ENCODE peak calls at places on chromosomes 16 and 17, in five cellular contexts. N is activated T-helper 9 cell treated with anti-CD3 and anti-CD28 coated beads, Interleukin-2, amount 50 U/mL, for 16 hours; R is T follicular helper cell; T is ACHN; J is DMS153. A is an unnamed sample.

GRCh38 chr17:56110463-56111138 is 42.7 kb upstream of the ANKFN1 start:
- DNase-seq in N (no peak), R (no peak), T (no peak), J (no peak), A (no peak)

GRCh38 chr17:15954222-15954621 is 9.3 kb downstream of the ADORA2B start:
- DNase-seq in N (no peak), R (no peak), T (peak; percentile 95), J (no peak), A (no peak)

GRCh38 chr17:44146375-44147346 is 4.9 kb downstream of the HROB start:
- DNase-seq in N (no peak), R (no peak), T (no peak), J (no peak), A (no peak)

GRCh38 chr16:47358816-47359215 is 102.0 kb downstream of the ITFG1 start:
- DNase-seq in N (no peak), R (no peak), T (peak; percentile 84), J (no peak), A (no peak)

GRCh38 chr16:87149051-87149450 is 168.1 kb downstream of the C16orf95 start:
- DNase-seq in N (no peak), R (no peak), T (no peak), J (no peak), A (no peak)

GRCh38 chr17:29931253-29931932 is 1.4 kb upstream of the SSH2 start:
- DNase-seq in N (peak; percentile 48), R (peak; percentile 60), T (peak; percentile 82), J (peak; percentile 90), A (peak; percentile 34)

GRCh38 chr17:74928786-74929185 is 4.7 kb downstream of the OTOP2 start:
- DNase-seq in N (no peak), R (no peak), T (no peak), J (no peak), A (no peak)

GRCh38 chr16:17776888-17777287 is 306.1 kb upstream of the XYLT1 start:
- DNase-seq in N (no peak), R (no peak), T (no peak), J (no peak), A (no peak)

GRCh38 chr16:14196011-14196410 is 124.9 kb downstream of the MRTFB start:
- DNase-seq in N (no peak), R (no peak), T (no peak), J (no peak), A (no peak)

GRCh38 chr17:81976332-81977210 is 858 bp upstream of the ASPSCR1 start:
- DNase-seq in N (no peak), R (no peak), T (peak; percentile 30), J (peak; percentile 51), A (no peak)

GRCh38 chr17:7262192-7263070 is at the start of gene CLDN7:
- DNase-seq in N (no peak), R (no peak), T (no peak), J (peak; percentile 81), A (no peak)

GRCh38 chr16:12231666-12232065 is 255.1 kb downstream of the SNX29 start:
- DNase-seq in N (no peak), R (no peak), T (no peak), J (no peak), A (no peak)

GRCh38 chr17:80113033-80113484 is 11.7 kb downstream of the GAA start:
- DNase-seq in N (no peak), R (no peak), T (no peak), J (no peak), A (no peak)

GRCh38 chr17:31190351-31190750 is 95.6 kb downstream of the NF1 start:
- DNase-seq in N (no peak), R (no peak), T (no peak), J (no peak), A (no peak)

GRCh38 chr17:34556384-34556783 is 23.0 kb upstream of the TMEM132E start:
- DNase-seq in N (no peak), R (no peak), T (peak; percentile 33), J (no peak), A (no peak)

GRCh38 chr17:69117855-69118758 is 23.6 kb downstream of the ABCA6 start:
- DNase-seq in N (no peak), R (no peak), T (no peak), J (no peak), A (no peak)

GRCh38 chr16:29141586-29142324 is 156.9 kb downstream of the LAT start:
- DNase-seq in N (no peak), R (no peak), T (no peak), J (no peak), A (no peak)

GRCh38 chr17:76529643-76530488 is 7.6 kb downstream of the CYGB start:
- DNase-seq in N (no peak), R (no peak), T (no peak), J (no peak), A (peak; percentile 75)

GRCh38 chr17:29005562-29005887 is 308 bp downstream of the SEZ6 start:
- DNase-seq in N (no peak), R (no peak), T (no peak), J (no peak), A (no peak)

GRCh38 chr17:79338589-79338988 is 264.0 kb downstream of the ENGASE start:
- DNase-seq in N (no peak), R (no peak), T (peak; percentile 44), J (no peak), A (no peak)

GRCh38 chr17:59367657-59368045 is 36.2 kb downstream of the YPEL2 start:
- DNase-seq in N (no peak), R (no peak), T (no peak), J (no peak), A (no peak)

GRCh38 chr16:72474511-72475123 is 302.7 kb upstream of the PMFBP1 start:
- DNase-seq in N (no peak), R (no peak), T (peak; percentile 97), J (no peak), A (peak; percentile 74)

GRCh38 chr16:81623365-81624102 is 155.6 kb upstream of the PLCG2 start:
- DNase-seq in N (peak; percentile 26), R (peak; percentile 33), T (peak; percentile 67), J (peak; percentile 46), A (no peak)

GRCh38 chr16:82300374-82300936 is 130.4 kb upstream of the MPHOSPH6 start:
- DNase-seq in N (no peak), R (no peak), T (no peak), J (no peak), A (no peak)

GRCh38 chr16:85170066-85171003 is 58.1 kb upstream of the CIBAR2 start:
- DNase-seq in N (no peak), R (no peak), T (no peak), J (peak; percentile 62), A (no peak)